ENCODE peak calls at places on chromosomes 12 and 14, in five cellular contexts. One of them, this sample, is unnamed.

GRCh38 chr12:109878749-109879148 is 1.6 kb downstream of the GLTP start:
- DNase-seq in fibroblast of mammary gland: no peak
- DNase-seq in lower leg skin: no peak
- DNase-seq in PC-3: no peak
- DNase-seq in kidney epithelial cell: no peak
- DNase-seq in this sample: no peak

GRCh38 chr12:104691661-104692334 is 235.1 kb downstream of the CHST11 start:
- DNase-seq in fibroblast of mammary gland: no peak
- DNase-seq in lower leg skin: no peak
- DNase-seq in PC-3: no peak
- DNase-seq in kidney epithelial cell: no peak
- DNase-seq in this sample: no peak

GRCh38 chr12:122866379-122866778 is 29.5 kb downstream of the VPS37B start:
- DNase-seq in fibroblast of mammary gland: no peak
- DNase-seq in lower leg skin: no peak
- DNase-seq in PC-3: no peak
- DNase-seq in kidney epithelial cell: no peak
- DNase-seq in this sample: no peak

GRCh38 chr12:109991586-109991985 is 4.6 kb downstream of the GIT2 start:
- DNase-seq in fibroblast of mammary gland: no peak
- DNase-seq in lower leg skin: no peak
- DNase-seq in PC-3: no peak
- DNase-seq in kidney epithelial cell: no peak
- DNase-seq in this sample: no peak

GRCh38 chr12:44674866-44675265 is 201.2 kb downstream of the NELL2 start:
- DNase-seq in fibroblast of mammary gland: no peak
- DNase-seq in lower leg skin: no peak
- DNase-seq in PC-3: no peak
- DNase-seq in kidney epithelial cell: no peak
- DNase-seq in this sample: no peak

GRCh38 chr14:73741386-73741875 is 27.2 kb upstream of the PNMA1 start:
- DNase-seq in fibroblast of mammary gland: peak; percentile 70
- DNase-seq in lower leg skin: no peak
- DNase-seq in PC-3: peak; percentile 80
- DNase-seq in kidney epithelial cell: no peak
- DNase-seq in this sample: peak; percentile 86

GRCh38 chr14:58072288-58073071 is 79.5 kb downstream of the ARMH4 start:
- DNase-seq in fibroblast of mammary gland: peak; percentile 78
- DNase-seq in lower leg skin: no peak
- DNase-seq in PC-3: peak; percentile 95
- DNase-seq in kidney epithelial cell: peak; percentile 50
- DNase-seq in this sample: peak; percentile 69

GRCh38 chr14:101072070-101072469 is 168.5 kb upstream of the RTL1 start:
- DNase-seq in fibroblast of mammary gland: no peak
- DNase-seq in lower leg skin: no peak
- DNase-seq in PC-3: no peak
- DNase-seq in kidney epithelial cell: no peak
- DNase-seq in this sample: no peak

GRCh38 chr14:55624913-55625312 is 44.9 kb downstream of the KTN1 start:
- DNase-seq in fibroblast of mammary gland: no peak
- DNase-seq in lower leg skin: no peak
- DNase-seq in PC-3: no peak
- DNase-seq in kidney epithelial cell: no peak
- DNase-seq in this sample: no peak

GRCh38 chr12:124756730-124757129 is 106.9 kb downstream of the SCARB1 start:
- DNase-seq in fibroblast of mammary gland: no peak
- DNase-seq in lower leg skin: no peak
- DNase-seq in PC-3: no peak
- DNase-seq in kidney epithelial cell: no peak
- DNase-seq in this sample: no peak

GRCh38 chr14:35254736-35255135 is 37.4 kb upstream of the PSMA6 start:
- DNase-seq in fibroblast of mammary gland: no peak
- DNase-seq in lower leg skin: no peak
- DNase-seq in PC-3: no peak
- DNase-seq in kidney epithelial cell: no peak
- DNase-seq in this sample: no peak

GRCh38 chr14:52949711-52950409 is 990 bp downstream of the FERMT2 start:
- DNase-seq in fibroblast of mammary gland: peak; percentile 64
- DNase-seq in lower leg skin: peak; percentile 34
- DNase-seq in PC-3: peak; percentile 68
- DNase-seq in kidney epithelial cell: no peak
- DNase-seq in this sample: peak; percentile 62

GRCh38 chr12:114167431-114167830 is 201.3 kb upstream of the RBM19 start:
- DNase-seq in fibroblast of mammary gland: peak; percentile 86
- DNase-seq in lower leg skin: no peak
- DNase-seq in PC-3: no peak
- DNase-seq in kidney epithelial cell: no peak
- DNase-seq in this sample: no peak

GRCh38 chr14:105059917-105060565 is 5.2 kb downstream of the GPR132 start:
- DNase-seq in fibroblast of mammary gland: no peak
- DNase-seq in lower leg skin: no peak
- DNase-seq in PC-3: no peak
- DNase-seq in kidney epithelial cell: no peak
- DNase-seq in this sample: no peak

GRCh38 chr12:13941258-13942249 is 39.8 kb downstream of the GRIN2B start:
- DNase-seq in fibroblast of mammary gland: peak; percentile 60
- DNase-seq in lower leg skin: peak; percentile 17
- DNase-seq in PC-3: peak; percentile 72
- DNase-seq in kidney epithelial cell: peak; percentile 93
- DNase-seq in this sample: peak; percentile 22

GRCh38 chr12:87772401-87772800 is 256.8 kb downstream of the C12orf50 start:
- DNase-seq in fibroblast of mammary gland: no peak
- DNase-seq in lower leg skin: no peak
- DNase-seq in PC-3: no peak
- DNase-seq in kidney epithelial cell: no peak
- DNase-seq in this sample: no peak

GRCh38 chr12:93315385-93315906 is 62.3 kb upstream of the NUDT4 start:
- DNase-seq in fibroblast of mammary gland: no peak
- DNase-seq in lower leg skin: no peak
- DNase-seq in PC-3: no peak
- DNase-seq in kidney epithelial cell: no peak
- DNase-seq in this sample: no peak

GRCh38 chr12:13536219-13536910 is 339.8 kb downstream of the EMP1 start:
- DNase-seq in fibroblast of mammary gland: no peak
- DNase-seq in lower leg skin: no peak
- DNase-seq in PC-3: no peak
- DNase-seq in kidney epithelial cell: no peak
- DNase-seq in this sample: no peak

GRCh38 chr12:126879820-126880219 is 1387.2 kb upstream of the TMEM132C start:
- DNase-seq in fibroblast of mammary gland: no peak
- DNase-seq in lower leg skin: no peak
- DNase-seq in PC-3: no peak
- DNase-seq in kidney epithelial cell: no peak
- DNase-seq in this sample: no peak

GRCh38 chr12:5494343-5494742 is 62.4 kb downstream of the NTF3 start:
- DNase-seq in fibroblast of mammary gland: no peak
- DNase-seq in lower leg skin: no peak
- DNase-seq in PC-3: no peak
- DNase-seq in kidney epithelial cell: no peak
- DNase-seq in this sample: no peak

GRCh38 chr14:22174412-22174811 is 414.6 kb downstream of the DAD1 start:
- DNase-seq in fibroblast of mammary gland: no peak
- DNase-seq in lower leg skin: no peak
- DNase-seq in PC-3: no peak
- DNase-seq in kidney epithelial cell: no peak
- DNase-seq in this sample: no peak

GRCh38 chr14:102655154-102655553 is 62.7 kb downstream of the RCOR1 start:
- DNase-seq in fibroblast of mammary gland: peak; percentile 24
- DNase-seq in lower leg skin: no peak
- DNase-seq in PC-3: peak; percentile 83
- DNase-seq in kidney epithelial cell: peak; percentile 53
- DNase-seq in this sample: no peak

GRCh38 chr12:12432373-12432772 is 75.5 kb downstream of the BORCS5 start:
- DNase-seq in fibroblast of mammary gland: peak; percentile 87
- DNase-seq in lower leg skin: no peak
- DNase-seq in PC-3: peak; percentile 95
- DNase-seq in kidney epithelial cell: no peak
- DNase-seq in this sample: peak; percentile 89

GRCh38 chr14:104749111-104749649 is 3.8 kb upstream of the SIVA1 start:
- DNase-seq in fibroblast of mammary gland: peak; percentile 28
- DNase-seq in lower leg skin: no peak
- DNase-seq in PC-3: peak; percentile 70
- DNase-seq in kidney epithelial cell: peak; percentile 34
- DNase-seq in this sample: no peak

GRCh38 chr14:101071493-101071891 is 168.0 kb upstream of the RTL1 start:
- DNase-seq in fibroblast of mammary gland: no peak
- DNase-seq in lower leg skin: no peak
- DNase-seq in PC-3: no peak
- DNase-seq in kidney epithelial cell: no peak
- DNase-seq in this sample: no peak

GRCh38 chr12:123057505-123058265 is 77.2 kb downstream of the ARL6IP4 start:
- DNase-seq in fibroblast of mammary gland: no peak
- DNase-seq in lower leg skin: no peak
- DNase-seq in PC-3: no peak
- DNase-seq in kidney epithelial cell: no peak
- DNase-seq in this sample: no peak

GRCh38 chr12:115799610-115800009 is 477.9 kb downstream of the MED13L start:
- DNase-seq in fibroblast of mammary gland: no peak
- DNase-seq in lower leg skin: no peak
- DNase-seq in PC-3: no peak
- DNase-seq in kidney epithelial cell: no peak
- DNase-seq in this sample: no peak

GRCh38 chr12:94941440-94941862 is 62.0 kb downstream of the NDUFA12 start:
- DNase-seq in fibroblast of mammary gland: peak; percentile 94
- DNase-seq in lower leg skin: peak; percentile 63
- DNase-seq in PC-3: peak; percentile 79
- DNase-seq in kidney epithelial cell: peak; percentile 34
- DNase-seq in this sample: peak; percentile 73